ENCODE peak calls at places on chromosomes 3 and 15, in ten cellular contexts. One of them, this sample, is unnamed.
A peak's percentile ranks its signal among the peaks of the same experiment; 100 is the strongest.

GRCh38 chr3:90129710-90130109 is 1022.3 kb downstream of the EPHA3 start:
- DNase-seq in GM12892: no peak
- DNase-seq in mesenteric fat pad: no peak
- DNase-seq in endodermal cell: no peak
- DNase-seq in tibial artery: no peak
- DNase-seq in NCI-H69: no peak
- DNase-seq in GM18507: no peak
- DNase-seq in sigmoid colon: no peak
- DNase-seq in Peyer's patch: no peak
- DNase-seq in progenitor cell of endocrine pancreas: no peak
- DNase-seq in this sample: no peak

GRCh38 chr3:66989860-66990696 is 8.0 kb upstream of the KBTBD8 start:
- DNase-seq in Peyer's patch: no peak
- DNase-seq in progenitor cell of endocrine pancreas: no peak
- DNase-seq in GM18507: no peak
- DNase-seq in GM12892: no peak
- DNase-seq in tibial artery: no peak
- DNase-seq in NCI-H69: peak; percentile 3
- DNase-seq in mesenteric fat pad: no peak
- DNase-seq in sigmoid colon: no peak
- DNase-seq in endodermal cell: no peak
- DNase-seq in this sample: peak; percentile 19

GRCh38 chr3:196080997-196081833 is 675 bp downstream of the TFRC start:
- DNase-seq in tibial artery: peak; percentile 71
- DNase-seq in NCI-H69: peak; percentile 87
- DNase-seq in GM18507: peak; percentile 23
- DNase-seq in Peyer's patch: peak; percentile 83
- DNase-seq in sigmoid colon: peak; percentile 81
- DNase-seq in endodermal cell: peak; percentile 82
- DNase-seq in mesenteric fat pad: no peak
- DNase-seq in GM12892: peak; percentile 45
- DNase-seq in progenitor cell of endocrine pancreas: peak; percentile 37
- DNase-seq in this sample: peak; percentile 32

GRCh38 chr15:40790723-40791122 is 16.2 kb upstream of the ZFYVE19 start:
- DNase-seq in endodermal cell: no peak
- DNase-seq in GM12892: no peak
- DNase-seq in tibial artery: no peak
- DNase-seq in progenitor cell of endocrine pancreas: no peak
- DNase-seq in Peyer's patch: no peak
- DNase-seq in GM18507: no peak
- DNase-seq in mesenteric fat pad: no peak
- DNase-seq in sigmoid colon: no peak
- DNase-seq in NCI-H69: no peak
- DNase-seq in this sample: no peak

GRCh38 chr3:155870945-155871745 is 695 bp downstream of the GMPS start:
- DNase-seq in sigmoid colon: peak; percentile 82
- DNase-seq in GM12892: peak; percentile 44
- DNase-seq in GM18507: no peak
- DNase-seq in tibial artery: peak; percentile 83
- DNase-seq in endodermal cell: peak; percentile 78
- DNase-seq in Peyer's patch: peak; percentile 75
- DNase-seq in progenitor cell of endocrine pancreas: peak; percentile 44
- DNase-seq in NCI-H69: peak; percentile 63
- DNase-seq in mesenteric fat pad: no peak
- DNase-seq in this sample: no peak

GRCh38 chr15:56523521-56523920 is 58.6 kb upstream of the MNS1 start:
- DNase-seq in NCI-H69: no peak
- DNase-seq in GM18507: no peak
- DNase-seq in sigmoid colon: no peak
- DNase-seq in GM12892: no peak
- DNase-seq in mesenteric fat pad: no peak
- DNase-seq in endodermal cell: no peak
- DNase-seq in Peyer's patch: no peak
- DNase-seq in tibial artery: no peak
- DNase-seq in progenitor cell of endocrine pancreas: no peak
- DNase-seq in this sample: no peak

GRCh38 chr15:81897011-81897677 is 148.7 kb downstream of the MEX3B start:
- DNase-seq in mesenteric fat pad: no peak
- DNase-seq in sigmoid colon: peak; percentile 69
- DNase-seq in GM12892: no peak
- DNase-seq in Peyer's patch: no peak
- DNase-seq in endodermal cell: no peak
- DNase-seq in progenitor cell of endocrine pancreas: no peak
- DNase-seq in NCI-H69: peak; percentile 28
- DNase-seq in tibial artery: no peak
- DNase-seq in GM18507: no peak
- DNase-seq in this sample: no peak

GRCh38 chr15:89673162-89673506 is 6.0 kb downstream of the PLIN1 start:
- DNase-seq in NCI-H69: peak; percentile 8
- DNase-seq in endodermal cell: peak; percentile 94
- DNase-seq in GM18507: no peak
- DNase-seq in GM12892: no peak
- DNase-seq in sigmoid colon: no peak
- DNase-seq in progenitor cell of endocrine pancreas: peak; percentile 37
- DNase-seq in tibial artery: no peak
- DNase-seq in mesenteric fat pad: no peak
- DNase-seq in Peyer's patch: peak; percentile 49
- DNase-seq in this sample: no peak

GRCh38 chr3:122023335-122023734 is 1.3 kb upstream of the ILDR1 start:
- DNase-seq in tibial artery: no peak
- DNase-seq in endodermal cell: no peak
- DNase-seq in progenitor cell of endocrine pancreas: no peak
- DNase-seq in NCI-H69: no peak
- DNase-seq in mesenteric fat pad: no peak
- DNase-seq in GM18507: no peak
- DNase-seq in Peyer's patch: no peak
- DNase-seq in sigmoid colon: no peak
- DNase-seq in GM12892: no peak
- DNase-seq in this sample: no peak

GRCh38 chr3:30643763-30644462 is 37.5 kb downstream of the TGFBR2 start:
- DNase-seq in GM18507: no peak
- DNase-seq in GM12892: no peak
- DNase-seq in sigmoid colon: no peak
- DNase-seq in Peyer's patch: peak; percentile 90
- DNase-seq in progenitor cell of endocrine pancreas: no peak
- DNase-seq in endodermal cell: no peak
- DNase-seq in NCI-H69: no peak
- DNase-seq in tibial artery: no peak
- DNase-seq in mesenteric fat pad: no peak
- DNase-seq in this sample: no peak

GRCh38 chr3:52231502-52232278 is 6.2 kb upstream of the TLR9 start:
- DNase-seq in sigmoid colon: no peak
- DNase-seq in GM12892: peak; percentile 82
- DNase-seq in endodermal cell: peak; percentile 94
- DNase-seq in NCI-H69: peak; percentile 52
- DNase-seq in Peyer's patch: peak; percentile 89
- DNase-seq in mesenteric fat pad: no peak
- DNase-seq in progenitor cell of endocrine pancreas: peak; percentile 64
- DNase-seq in tibial artery: no peak
- DNase-seq in GM18507: no peak
- DNase-seq in this sample: peak; percentile 76

GRCh38 chr3:157447026-157447694 is 10.5 kb downstream of the PTX3 start:
- DNase-seq in Peyer's patch: no peak
- DNase-seq in tibial artery: no peak
- DNase-seq in sigmoid colon: no peak
- DNase-seq in progenitor cell of endocrine pancreas: no peak
- DNase-seq in NCI-H69: peak; percentile 21
- DNase-seq in GM12892: no peak
- DNase-seq in GM18507: no peak
- DNase-seq in mesenteric fat pad: no peak
- DNase-seq in endodermal cell: no peak
- DNase-seq in this sample: no peak

GRCh38 chr3:190336516-190337189 is 14.4 kb upstream of the CLDN1 start:
- DNase-seq in sigmoid colon: no peak
- DNase-seq in GM12892: no peak
- DNase-seq in GM18507: no peak
- DNase-seq in NCI-H69: no peak
- DNase-seq in mesenteric fat pad: no peak
- DNase-seq in progenitor cell of endocrine pancreas: no peak
- DNase-seq in Peyer's patch: no peak
- DNase-seq in endodermal cell: no peak
- DNase-seq in tibial artery: no peak
- DNase-seq in this sample: no peak